ENCODE peak calls at places on chromosomes 4 and X, in seven cellular contexts. Y is K562, I is GM12878, F is HCT116, D is H1, G is HepG2, P is SK-N-SH. N is an unnamed sample.

GRCh38 chrX:120769576-120770341 is 105.9 kb downstream of the CT47B1 start:
- DNase-seq in Y (no peak), I (no peak), F (peak; percentile 16), D (no peak), G (peak; percentile 59), P (peak; percentile 19), N (peak; percentile 81)

GRCh38 chr4:19239565-19239964 is 1012.1 kb upstream of the SLIT2 start:
- DNase-seq in Y (no peak), I (no peak), F (no peak), D (no peak), G (no peak), P (no peak), N (no peak)

GRCh38 chr4:109444182-109444844 is 10.7 kb downstream of the SEC24B start:
- DNase-seq in Y (no peak), I (no peak), F (no peak), D (no peak), G (no peak), P (no peak), N (no peak)

GRCh38 chr4:125244848-125245450 is 69.8 kb upstream of the FAT4 start:
- DNase-seq in Y (no peak), I (no peak), F (no peak), D (no peak), G (no peak), P (no peak), N (peak; percentile 7)

GRCh38 chr4:101600287-101600686 is 190.2 kb upstream of the BANK1 start:
- DNase-seq in Y (no peak), I (no peak), F (no peak), D (no peak), G (no peak), P (no peak), N (no peak)

GRCh38 chrX:65677954-65678469 is 10.6 kb downstream of the MSN start:
- DNase-seq in Y (no peak), I (no peak), F (peak; percentile 26), D (no peak), G (no peak), P (no peak), N (no peak)

GRCh38 chrX:24428518-24428917 is 36.6 kb upstream of the PDK3 start:
- DNase-seq in Y (no peak), I (no peak), F (no peak), D (no peak), G (no peak), P (no peak), N (no peak)

GRCh38 chr4:25670991-25671390 is 15.3 kb downstream of the SLC34A2 start:
- DNase-seq in Y (no peak), I (no peak), F (no peak), D (no peak), G (no peak), P (no peak), N (no peak)

GRCh38 chr4:16733509-16733908 is 164.9 kb downstream of the LDB2 start:
- DNase-seq in Y (no peak), I (no peak), F (no peak), D (no peak), G (no peak), P (no peak), N (no peak)

GRCh38 chr4:117773067-117773946 is 261.0 kb upstream of the NDST3 start:
- DNase-seq in Y (no peak), I (no peak), F (no peak), D (no peak), G (no peak), P (no peak), N (no peak)

GRCh38 chr4:2689825-2690700 is 66.1 kb downstream of the TNIP2 start:
- DNase-seq in Y (no peak), I (peak; percentile 51), F (no peak), D (no peak), G (no peak), P (no peak), N (no peak)

GRCh38 chrX:109600114-109600710 is 24.8 kb downstream of the KCNE5 start:
- DNase-seq in Y (no peak), I (no peak), F (no peak), D (no peak), G (no peak), P (peak; percentile 10), N (no peak)

GRCh38 chr4:107058828-107059227 is 22.7 kb upstream of the DKK2 start:
- DNase-seq in Y (no peak), I (no peak), F (no peak), D (no peak), G (no peak), P (no peak), N (no peak)

GRCh38 chr4:97496298-97496873 is 646.9 kb downstream of the STPG2 start:
- DNase-seq in Y (no peak), I (no peak), F (peak; percentile 73), D (no peak), G (no peak), P (no peak), N (no peak)

GRCh38 chr4:127209580-127210095 is 423.1 kb upstream of the INTU start:
- DNase-seq in Y (no peak), I (no peak), F (no peak), D (no peak), G (no peak), P (no peak), N (no peak)

GRCh38 chr4:43471950-43472349 is 579.4 kb downstream of the GRXCR1 start:
- DNase-seq in Y (no peak), I (no peak), F (no peak), D (no peak), G (peak; percentile 30), P (no peak), N (no peak)
- TF ChIP-seq JUND in Y (no peak), I (no peak), F (no peak), D (no peak), G (no peak), P (no peak), N (no peak)

GRCh38 chr4:1399508-1400190 is 6.6 kb downstream of the NKX1-1 start:
- DNase-seq in Y (peak; percentile 53), I (no peak), F (no peak), D (no peak), G (no peak), P (peak; percentile 15), N (no peak)
- TF ChIP-seq JUND in Y (no peak), I (no peak), F (no peak), D (no peak), G (no peak), P (no peak), N (no peak)

DNA sequence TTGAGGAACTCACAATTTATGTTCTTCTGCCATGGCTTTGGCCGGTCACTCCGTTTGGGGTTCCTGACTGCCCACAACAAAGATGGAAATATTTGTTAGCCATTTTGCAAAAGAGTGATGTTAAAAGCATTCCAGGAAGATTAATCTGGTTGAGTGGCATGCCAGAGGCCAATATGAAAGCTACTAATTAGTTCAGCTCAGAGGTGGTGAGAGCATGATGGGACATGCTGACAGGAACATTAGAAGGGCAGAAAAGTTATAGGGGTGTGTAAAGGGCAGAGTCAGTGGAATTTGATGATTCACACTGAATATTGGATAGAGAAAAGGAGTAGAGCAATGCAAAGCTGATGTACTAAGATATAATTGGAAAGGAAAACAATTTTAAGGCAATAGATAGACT is 94.4 kb downstream of the TLL1 start:
- DNase-seq in Y (no peak), I (no peak), F (no peak), D (no peak), G (no peak), P (no peak), N (no peak)
- TF ChIP-seq JUND in Y (no peak), I (no peak), F (no peak), D (no peak), G (no peak), P (no peak), N (no peak)

GRCh38 chr4:143700420-143701352 is at the start of gene FREM3:
- DNase-seq in Y (no peak), I (no peak), F (no peak), D (peak; percentile 33), G (no peak), P (peak; percentile 19), N (peak; percentile 14)
- TF ChIP-seq JUND in Y (no peak), I (no peak), F (no peak), D (no peak), G (no peak), P (no peak), N (no peak)

GRCh38 chrX:15299945-15300851 is 15.2 kb downstream of the ASB11 start:
- DNase-seq in Y (peak; percentile 10), I (no peak), F (no peak), D (no peak), G (peak; percentile 7), P (peak; percentile 49), N (no peak)

GRCh38 chrX:15298201-15298600 is 17.2 kb downstream of the ASB11 start:
- DNase-seq in Y (no peak), I (no peak), F (no peak), D (no peak), G (no peak), P (no peak), N (no peak)

GRCh38 chrX:15298780-15299179 is 16.7 kb downstream of the ASB11 start:
- DNase-seq in Y (no peak), I (no peak), F (no peak), D (no peak), G (no peak), P (no peak), N (no peak)

GRCh38 chrX:15301924-15302323 is 13.5 kb downstream of the ASB11 start:
- DNase-seq in Y (no peak), I (no peak), F (no peak), D (no peak), G (no peak), P (no peak), N (no peak)
- TF ChIP-seq JUND in Y (no peak), I (no peak), F (no peak), D (no peak), G (no peak), P (no peak), N (no peak)

GRCh38 chr4:71774136-71774535 is 9.7 kb downstream of the GC start:
- DNase-seq in Y (no peak), I (no peak), F (no peak), D (no peak), G (no peak), P (no peak), N (no peak)

GRCh38 chr4:71773004-71773403 is 10.9 kb downstream of the GC start:
- DNase-seq in Y (no peak), I (no peak), F (no peak), D (no peak), G (peak; percentile 2), P (no peak), N (no peak)

GRCh38 chr4:71777891-71778290 is 6.0 kb downstream of the GC start:
- DNase-seq in Y (no peak), I (no peak), F (no peak), D (no peak), G (no peak), P (no peak), N (no peak)

GRCh38 chr4:71772592-71772991 is 11.3 kb downstream of the GC start:
- DNase-seq in Y (peak; percentile 6), I (no peak), F (no peak), D (no peak), G (no peak), P (no peak), N (no peak)

GRCh38 chr4:71775449-71775848 is 8.4 kb downstream of the GC start:
- DNase-seq in Y (no peak), I (no peak), F (no peak), D (no peak), G (no peak), P (no peak), N (no peak)
- TF ChIP-seq JUND in Y (no peak), I (no peak), F (no peak), D (no peak), G (no peak), P (no peak), N (no peak)

GRCh38 chr4:158314756-158315487 is 104.6 kb downstream of the TMEM144 start:
- DNase-seq in Y (no peak), I (no peak), F (no peak), D (no peak), G (no peak), P (no peak), N (no peak)
- TF ChIP-seq JUND in Y (no peak), I (no peak), F (no peak), D (no peak), G (no peak), P (peak; percentile 74), N (no peak)